ENCODE peak calls at places on chromosomes 12 and 14, in five cellular contexts. U, X, Q, A and R are unnamed samples.

GRCh38 chr14:50014809-50015208 is 101.6 kb downstream of the VCPKMT start:
- DNase-seq in U (no peak), X (no peak), Q (no peak), A (no peak), R (no peak)

GRCh38 chr12:9039397-9039977 is 50.1 kb downstream of the KLRG1 start:
- DNase-seq in U (peak), X (peak), Q (no peak), A (no peak), R (peak)

GRCh38 chr12:2588345-2588744 is 206.4 kb upstream of the FKBP4 start:
- DNase-seq in U (no peak), X (no peak), Q (no peak), A (no peak), R (no peak)

GRCh38 chr14:69101331-69101826 is 51.5 kb downstream of the DCAF5 start:
- DNase-seq in U (peak), X (peak), Q (no peak), A (no peak), R (no peak)

GRCh38 chr14:93970589-93970966 is 5.8 kb downstream of the ASB2 start:
- DNase-seq in U (no peak), X (peak), Q (peak), A (no peak), R (no peak)

GRCh38 chr12:675562-675961 is 12.3 kb upstream of the NINJ2 start:
- DNase-seq in U (no peak), X (no peak), Q (no peak), A (no peak), R (no peak)

GRCh38 chr14:50821471-50822464 is 9.2 kb downstream of the NIN start:
- DNase-seq in U (peak), X (no peak), Q (peak), A (no peak), R (no peak)

GRCh38 chr12:106223485-106224391 is 24.1 kb downstream of the CKAP4 start:
- DNase-seq in U (peak), X (peak), Q (peak), A (no peak), R (peak)

GRCh38 chr12:100473050-100473715 is 483 bp upstream of the NR1H4 start:
- DNase-seq in U (no peak), X (no peak), Q (no peak), A (no peak), R (no peak)

GRCh38 chr12:31582155-31582554 is 8.8 kb downstream of the DENND5B start:
- DNase-seq in U (no peak), X (no peak), Q (no peak), A (no peak), R (no peak)

GRCh38 chr12:120631097-120631496 is 9.3 kb upstream of the CABP1 start:
- DNase-seq in U (no peak), X (no peak), Q (no peak), A (no peak), R (no peak)

GRCh38 chr14:36268957-36269734 is 51.3 kb downstream of the MBIP start:
- DNase-seq in U (no peak), X (no peak), Q (no peak), A (no peak), R (no peak)

GRCh38 chr14:81206115-81206514 is 14.6 kb downstream of the GTF2A1 start:
- DNase-seq in U (no peak), X (no peak), Q (no peak), A (no peak), R (no peak)

GRCh38 chr12:5571115-5571514 is 139.2 kb downstream of the NTF3 start:
- DNase-seq in U (no peak), X (no peak), Q (no peak), A (no peak), R (no peak)

GRCh38 chr12:48980953-48981756 is 3.0 kb downstream of the WNT1 start:
- DNase-seq in U (peak), X (no peak), Q (no peak), A (no peak), R (no peak)

GRCh38 chr14:21071225-21072041 is 1.3 kb downstream of the ARHGEF40 start:
- DNase-seq in U (peak), X (no peak), Q (peak), A (no peak), R (peak)
- TF ChIP-seq POLR2AphosphoS5 in U (no peak), X (no peak), Q (peak), A (peak), R (no peak)

GRCh38 chr12:29133680-29134079 is 15.4 kb upstream of the FAR2 start:
- DNase-seq in U (no peak), X (no peak), Q (no peak), A (no peak), R (no peak)
- TF ChIP-seq POLR2A in U (no peak), X (no peak), Q (no peak), A (no peak), R (no peak)

GRCh38 chr14:99461411-99461810 is 19.2 kb downstream of the SETD3 start:
- DNase-seq in U (no peak), X (no peak), Q (no peak), A (no peak), R (no peak)

GRCh38 chr14:99463974-99464373 is 16.7 kb downstream of the SETD3 start:
- DNase-seq in U (no peak), X (no peak), Q (no peak), A (no peak), R (no peak)

GRCh38 chr14:99459491-99460100 is 21.1 kb downstream of the SETD3 start:
- DNase-seq in U (no peak), X (no peak), Q (no peak), A (peak), R (no peak)

GRCh38 chr14:99462211-99462610 is 18.4 kb downstream of the SETD3 start:
- DNase-seq in U (no peak), X (no peak), Q (no peak), A (no peak), R (no peak)

DNA sequence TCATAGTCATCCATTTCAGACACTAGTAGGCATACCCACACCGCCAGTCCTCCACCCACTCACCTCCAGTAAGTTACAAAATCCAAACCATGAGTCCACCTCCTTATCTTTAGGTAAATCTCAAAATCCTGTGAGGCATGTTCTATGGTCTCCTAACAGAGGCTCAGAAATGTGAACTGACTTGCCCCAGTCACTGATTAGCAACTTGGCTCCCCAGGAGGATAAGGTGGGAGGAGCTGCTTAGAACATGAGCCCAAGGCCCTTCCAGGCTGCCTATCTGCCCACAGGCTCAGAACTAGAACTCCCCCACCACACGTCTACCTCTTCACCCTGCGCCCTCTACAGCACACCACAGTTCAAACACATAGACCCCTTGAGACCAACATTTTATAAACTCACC is 19.9 kb downstream of the SETD3 start:
- DNase-seq in U (peak), X (no peak), Q (no peak), A (no peak), R (no peak)
- TF ChIP-seq POLR2AphosphoS5 in U (no peak), X (no peak), Q (no peak), A (no peak), R (no peak)

GRCh38 chr12:6750506-6750905 is 2.4 kb downstream of the MLF2 start:
- DNase-seq in U (no peak), X (no peak), Q (no peak), A (no peak), R (no peak)

GRCh38 chr12:6752931-6753771 is at the start of gene MLF2:
- DNase-seq in U (peak), X (peak), Q (peak), A (no peak), R (peak)

GRCh38 chr12:6752181-6752930 is 585 bp downstream of the MLF2 start:
- DNase-seq in U (peak), X (no peak), Q (no peak), A (no peak), R (no peak)

GRCh38 chr12:6753772-6754356 is 923 bp upstream of the MLF2 start:
- DNase-seq in U (no peak), X (no peak), Q (no peak), A (no peak), R (no peak)

DNA sequence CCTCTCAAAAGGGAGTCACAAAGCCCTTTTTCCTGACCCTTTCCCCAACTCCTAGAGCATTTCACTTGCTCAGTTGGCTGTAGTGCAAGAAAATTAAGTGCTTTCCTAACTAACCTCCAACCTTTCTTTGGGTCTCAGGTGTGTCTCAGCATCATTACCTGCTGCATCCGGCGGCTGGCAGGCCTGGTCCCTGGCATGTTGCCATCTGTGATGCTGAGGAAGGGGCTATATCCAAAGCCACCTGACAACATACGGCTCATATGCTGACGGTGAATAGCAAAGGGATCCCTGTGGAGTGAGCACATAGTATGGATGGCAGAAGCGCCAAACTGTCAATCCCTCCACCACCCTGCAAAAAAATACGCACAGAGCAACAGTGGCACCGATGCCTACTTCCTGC is 1.2 kb downstream of the MLF2 start:
- DNase-seq in U (no peak), X (no peak), Q (no peak), A (no peak), R (no peak)
- TF ChIP-seq POLR2A in U (no peak), X (no peak), Q (no peak), A (no peak), R (no peak)

GRCh38 chr14:55105991-55106390 is 23.1 kb upstream of the LGALS3 start:
- DNase-seq in U (no peak), X (no peak), Q (peak), A (no peak), R (no peak)

GRCh38 chr14:55104051-55104954 is 24.7 kb upstream of the LGALS3 start:
- DNase-seq in U (peak), X (no peak), Q (peak), A (no peak), R (no peak)

GRCh38 chr14:55102141-55102547 is 26.9 kb upstream of the LGALS3 start:
- DNase-seq in U (no peak), X (no peak), Q (peak), A (no peak), R (no peak)

GRCh38 chr14:55101698-55102097 is 27.4 kb upstream of the LGALS3 start:
- DNase-seq in U (no peak), X (no peak), Q (peak), A (no peak), R (no peak)

DNA sequence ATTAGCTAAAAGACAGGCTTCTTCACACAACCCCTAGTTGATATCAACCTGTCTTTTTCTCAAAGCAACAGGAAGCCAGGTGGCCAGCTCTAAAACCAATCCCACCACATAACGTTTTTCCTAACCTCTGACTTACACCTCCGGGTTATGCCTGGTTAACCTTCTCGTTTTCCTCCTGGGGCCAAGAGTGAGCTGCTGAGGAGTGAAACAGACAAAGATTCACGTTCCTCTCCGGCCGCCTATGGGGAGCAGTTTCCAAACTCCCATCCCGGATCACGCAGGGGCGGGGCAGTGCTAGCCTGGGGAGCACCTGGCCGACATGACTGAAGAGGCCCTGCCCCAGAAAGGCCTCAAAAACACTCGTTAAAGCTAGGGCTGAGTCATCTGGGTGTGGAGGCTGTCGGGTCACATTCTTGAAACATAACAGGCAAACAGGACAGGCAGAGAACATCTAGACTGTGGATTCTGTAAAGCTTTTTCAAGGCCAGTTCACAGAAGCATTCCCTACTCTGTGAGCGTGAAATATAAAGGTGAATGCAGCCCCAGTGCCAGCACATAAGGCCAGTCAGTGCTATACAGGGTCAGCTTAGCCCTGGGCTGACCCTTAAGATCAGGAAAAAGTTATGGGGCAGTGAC is 25.9 kb upstream of the LGALS3 start:
- DNase-seq in U (peak), X (peak), Q (peak), A (no peak), R (no peak)
- TF ChIP-seq POLR2AphosphoS5 in U (peak), X (no peak), Q (peak), A (peak), R (no peak)

GRCh38 chr12:116278259-116278595 is 734 bp upstream of the MED13L start:
- DNase-seq in U (no peak), X (no peak), Q (no peak), A (no peak), R (no peak)

GRCh38 chr12:116274552-116275375 is 2.7 kb downstream of the MED13L start:
- DNase-seq in U (no peak), X (no peak), Q (no peak), A (no peak), R (no peak)

GRCh38 chr12:116276433-116277216 is 868 bp downstream of the MED13L start:
- DNase-seq in U (peak), X (no peak), Q (peak), A (no peak), R (peak)

GRCh38 chr12:116278667-116279066 is 1.2 kb upstream of the MED13L start:
- DNase-seq in U (no peak), X (no peak), Q (no peak), A (no peak), R (no peak)

DNA sequence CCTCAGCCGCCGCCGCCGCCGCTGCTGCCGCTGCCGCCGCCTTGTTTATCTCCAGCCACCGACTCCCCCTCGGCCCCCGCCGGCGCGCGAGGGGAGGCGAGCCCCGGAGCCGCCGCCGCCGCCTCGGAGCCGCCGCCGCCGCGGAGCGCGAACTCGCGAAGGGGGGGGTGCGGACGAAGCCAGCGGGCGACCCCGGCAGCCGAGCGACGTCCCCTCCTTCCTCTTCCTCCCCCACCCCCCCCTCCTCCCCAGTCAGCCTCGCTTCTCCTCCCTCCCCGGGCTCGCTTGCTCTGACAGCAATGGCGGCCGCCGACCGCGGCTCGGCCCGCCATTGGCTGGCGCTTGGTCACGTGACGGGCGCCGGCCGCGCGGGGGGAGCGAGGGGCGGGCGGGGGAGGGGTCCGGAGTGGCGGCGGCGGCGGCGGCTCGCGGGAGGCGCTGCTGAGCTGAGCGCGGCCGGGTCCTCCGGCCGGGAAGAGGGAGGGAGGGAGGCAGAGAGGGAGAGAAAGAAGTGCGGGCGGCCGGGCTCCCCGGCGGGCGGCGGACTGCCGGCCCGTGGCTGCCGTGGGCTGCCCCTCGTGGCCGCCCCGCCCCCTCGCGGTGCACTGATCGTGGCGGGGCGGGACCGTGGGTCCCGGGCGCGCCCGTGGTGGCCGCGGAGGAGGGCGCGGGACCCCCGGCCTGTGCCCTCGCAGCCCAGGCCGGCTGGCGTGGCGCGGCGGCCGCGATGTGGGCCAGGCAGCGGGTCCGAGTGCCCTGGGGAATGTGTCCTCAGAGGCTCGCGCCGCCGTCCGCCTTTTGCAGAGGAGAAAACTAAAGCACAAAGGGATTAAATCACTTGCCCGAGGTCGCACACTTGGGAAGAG is at the start of gene MED13L:
- DNase-seq in U (peak), X (peak), Q (peak), A (no peak), R (peak)
- TF ChIP-seq POLR2A in U (no peak), X (no peak), Q (no peak), A (peak), R (no peak)

DNA sequence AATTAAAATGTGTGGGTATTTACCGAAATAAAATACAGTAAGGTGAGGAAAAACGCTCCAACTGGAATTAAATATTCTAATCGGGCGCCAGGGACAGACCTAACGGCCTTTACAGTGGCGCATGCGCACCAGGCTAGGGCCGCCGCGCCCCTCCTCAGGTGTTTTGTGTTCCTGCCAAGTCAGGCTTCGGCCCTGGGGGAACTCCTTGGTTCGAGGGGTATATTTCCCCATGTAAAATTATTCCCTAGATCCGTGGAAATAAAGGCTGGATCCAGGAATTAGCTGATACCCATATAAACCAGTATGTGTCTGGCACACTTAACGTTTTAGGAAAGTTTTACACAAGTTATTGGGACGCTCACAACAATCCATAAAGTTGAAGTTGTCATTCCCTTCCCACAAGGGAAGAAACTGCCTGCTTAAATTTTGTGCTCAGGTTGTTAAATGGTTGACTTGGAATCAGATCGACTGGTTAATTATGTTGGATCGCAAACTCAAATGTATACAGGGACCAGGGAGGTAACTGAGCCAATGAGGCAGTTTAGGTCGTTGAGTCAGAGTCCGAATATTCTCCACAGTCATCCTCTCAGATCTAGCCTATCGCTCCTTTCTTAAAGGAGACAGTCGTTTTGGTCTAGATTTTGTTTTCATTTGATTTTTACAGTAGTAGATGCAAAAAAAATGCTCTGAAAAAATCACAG is 617 bp upstream of the ANAPC7 start:
- DNase-seq in U (peak), X (peak), Q (peak), A (no peak), R (peak)
- TF ChIP-seq POLR2AphosphoS5 in U (peak), X (peak), Q (peak), A (no peak), R (no peak)